ENCODE peak calls at places on chromosomes 16 and 17, in ten cellular contexts. C, K, D, N, R, M, B, H, X and O are unnamed samples.

GRCh38 chr16:57537194-57537505 is 779 bp upstream of the CCDC102A start:
- DNase-seq in C (no peak), K (no peak), D (no peak), N (no peak), R (no peak), M (no peak), B (no peak), H (no peak), X (no peak), O (no peak)

GRCh38 chr16:67278773-67279295 is 498 bp upstream of the PLEKHG4 start:
- DNase-seq in C (peak; percentile 34), K (no peak), D (no peak), N (no peak), R (peak; percentile 60), M (peak; percentile 74), B (no peak), H (peak; percentile 29), X (no peak), O (peak; percentile 69)

GRCh38 chr17:57408064-57408811 is 151.9 kb downstream of the MSI2 start:
- DNase-seq in C (peak; percentile 34), K (no peak), D (peak; percentile 75), N (peak; percentile 86), R (no peak), M (peak; percentile 50), B (no peak), H (no peak), X (no peak), O (no peak)

GRCh38 chr16:72530434-72530833 is 358.5 kb upstream of the PMFBP1 start:
- DNase-seq in C (no peak), K (peak; percentile 80), D (no peak), N (no peak), R (no peak), M (no peak), B (no peak), H (no peak), X (peak; percentile 67), O (no peak)

GRCh38 chr16:86100205-86101134 is 201.5 kb downstream of the IRF8 start:
- DNase-seq in C (no peak), K (no peak), D (no peak), N (no peak), R (no peak), M (no peak), B (no peak), H (no peak), X (no peak), O (no peak)

GRCh38 chr17:78905111-78905510 is 2.1 kb upstream of the CEP295NL start:
- DNase-seq in C (no peak), K (no peak), D (no peak), N (no peak), R (no peak), M (no peak), B (no peak), H (no peak), X (no peak), O (no peak)

GRCh38 chr16:1705688-1706385 is at the start of gene MAPK8IP3:
- DNase-seq in C (peak; percentile 98), K (peak; percentile 81), D (peak; percentile 41), N (peak; percentile 91), R (peak; percentile 94), M (peak; percentile 94), B (peak; percentile 74), H (peak; percentile 85), X (peak; percentile 83), O (peak; percentile 73)

GRCh38 chr17:81452551-81452950 is 57.3 kb downstream of the BAHCC1 start:
- DNase-seq in C (no peak), K (no peak), D (no peak), N (no peak), R (no peak), M (no peak), B (no peak), H (no peak), X (no peak), O (no peak)

GRCh38 chr16:3467182-3467581 is 23.7 kb downstream of the NAA60 start:
- DNase-seq in C (no peak), K (no peak), D (no peak), N (no peak), R (no peak), M (no peak), B (no peak), H (no peak), X (no peak), O (no peak)

GRCh38 chr17:37848690-37849616 is 75.3 kb upstream of the TBC1D3K start:
- DNase-seq in C (peak; percentile 73), K (peak; percentile 88), D (no peak), N (no peak), R (no peak), M (peak; percentile 36), B (no peak), H (no peak), X (peak; percentile 72), O (no peak)

GRCh38 chr16:56108724-56109123 is 82.6 kb upstream of the GNAO1 start:
- DNase-seq in C (no peak), K (no peak), D (peak; percentile 4), N (peak; percentile 34), R (no peak), M (no peak), B (no peak), H (no peak), X (no peak), O (no peak)

GRCh38 chr16:30941600-30942420 is 7.1 kb upstream of the ORAI3 start:
- DNase-seq in C (peak; percentile 88), K (peak; percentile 56), D (peak; percentile 14), N (peak; percentile 54), R (peak; percentile 71), M (peak; percentile 78), B (peak; percentile 21), H (no peak), X (peak; percentile 62), O (no peak)

GRCh38 chr17:18339933-18340332 is 23.4 kb downstream of the SHMT1 start:
- DNase-seq in C (no peak), K (no peak), D (no peak), N (no peak), R (no peak), M (no peak), B (no peak), H (no peak), X (no peak), O (no peak)

GRCh38 chr17:36921131-36921851 is 16.0 kb upstream of the LHX1 start:
- DNase-seq in C (peak; percentile 96), K (peak; percentile 9), D (no peak), N (no peak), R (peak; percentile 72), M (peak; percentile 86), B (no peak), H (no peak), X (no peak), O (no peak)

GRCh38 chr17:5419959-5420653 is at the start of gene RPAIN:
- DNase-seq in C (peak; percentile 81), K (peak; percentile 76), D (peak; percentile 98), N (no peak), R (peak; percentile 89), M (peak; percentile 91), B (peak; percentile 58), H (peak; percentile 89), X (peak; percentile 70), O (peak; percentile 83)

GRCh38 chr16:89720859-89721643 is at the start of the genes VPS9D1 and ZNF276:
- DNase-seq in C (peak; percentile 92), K (peak; percentile 58), D (no peak), N (peak; percentile 72), R (peak; percentile 85), M (peak; percentile 89), B (no peak), H (peak; percentile 66), X (peak; percentile 77), O (peak; percentile 72)

GRCh38 chr16:86277236-86277635 is 233.1 kb upstream of the FOXF1 start:
- DNase-seq in C (no peak), K (no peak), D (no peak), N (no peak), R (no peak), M (no peak), B (no peak), H (no peak), X (no peak), O (no peak)

GRCh38 chr16:19555938-19556778 is 655 bp downstream of the VPS35L start:
- DNase-seq in C (peak; percentile 4), K (peak; percentile 35), D (no peak), N (peak; percentile 37), R (peak; percentile 19), M (peak; percentile 49), B (no peak), H (no peak), X (peak; percentile 23), O (no peak)

GRCh38 chr16:79658301-79659001 is 57.9 kb upstream of the MAF start:
- DNase-seq in C (peak; percentile 84), K (peak; percentile 8), D (peak; percentile 78), N (no peak), R (peak; percentile 24), M (no peak), B (no peak), H (peak; percentile 78), X (peak; percentile 48), O (no peak)

GRCh38 chr17:68777856-68778694 is 176.9 kb upstream of the FAM20A start:
- DNase-seq in C (no peak), K (no peak), D (peak; percentile 93), N (no peak), R (no peak), M (no peak), B (no peak), H (no peak), X (no peak), O (no peak)

GRCh38 chr17:10776372-10776771 is 27.5 kb downstream of the TMEM238L start:
- DNase-seq in C (no peak), K (no peak), D (no peak), N (no peak), R (no peak), M (no peak), B (no peak), H (no peak), X (no peak), O (no peak)

GRCh38 chr16:85718682-85719081 is 29.9 kb upstream of the GINS2 start:
- DNase-seq in C (peak; percentile 77), K (no peak), D (no peak), N (no peak), R (no peak), M (peak; percentile 27), B (no peak), H (no peak), X (no peak), O (no peak)

GRCh38 chr16:3454093-3454492 is 10.6 kb downstream of the NAA60 start:
- DNase-seq in C (no peak), K (no peak), D (no peak), N (no peak), R (no peak), M (no peak), B (no peak), H (no peak), X (no peak), O (no peak)

GRCh38 chr17:16328997-16329396 is 24.3 kb downstream of the CENPV start:
- DNase-seq in C (peak; percentile 1), K (no peak), D (no peak), N (no peak), R (no peak), M (no peak), B (no peak), H (no peak), X (no peak), O (peak; percentile 8)

GRCh38 chr17:82592751-82593589 is 55.3 kb downstream of the WDR45B start:
- DNase-seq in C (peak; percentile 75), K (peak; percentile 84), D (peak; percentile 49), N (peak; percentile 92), R (peak; percentile 61), M (peak; percentile 70), B (peak; percentile 22), H (peak; percentile 81), X (peak; percentile 75), O (peak; percentile 86)

GRCh38 chr17:80346498-80347275 is 68.3 kb upstream of the ENDOV start:
- DNase-seq in C (no peak), K (no peak), D (no peak), N (no peak), R (no peak), M (no peak), B (no peak), H (no peak), X (no peak), O (no peak)

GRCh38 chr17:7842950-7843535 is 9.0 kb downstream of the KDM6B start:
- DNase-seq in C (no peak), K (peak; percentile 87), D (peak; percentile 57), N (peak; percentile 86), R (no peak), M (no peak), B (no peak), H (peak; percentile 82), X (peak; percentile 85), O (no peak)

GRCh38 chr17:55463600-55463999 is 42.0 kb upstream of the MMD start:
- DNase-seq in C (no peak), K (no peak), D (no peak), N (no peak), R (no peak), M (no peak), B (no peak), H (no peak), X (no peak), O (no peak)